ENCODE peak calls at places on chromosomes 6 and 20, in nine cellular contexts. T is T-cell; F is AG08395; H is stimulated activated CD4-positive, alpha-beta T cell treated with anti-CD3 and anti-CD28 coated beads, Interleukin-4, amount 100 ng/mL, for 4 hours; I is NCI-H69; W is thoracic aorta; N is NCI-H460; O is frontal cortex; U is tibial nerve. C is an unnamed sample.

GRCh38 chr6:143224516-143224915 is 163.8 kb downstream of the AIG1 start:
- DNase-seq in U (no peak), H (no peak), W (no peak), I (no peak), O (no peak), F (no peak), T (no peak), N (no peak), C (no peak)

GRCh38 chr6:32886674-32887383 is 32.8 kb downstream of the PSMB9 start:
- DNase-seq in F (peak), W (no peak), N (no peak), H (no peak), O (no peak), T (no peak), I (peak), U (no peak), C (no peak)

GRCh38 chr20:47907031-47907670 is 121.9 kb upstream of the SULF2 start:
- DNase-seq in U (no peak), H (no peak), F (no peak), N (no peak), O (no peak), W (no peak), T (no peak), I (no peak), C (no peak)

GRCh38 chr6:73803562-73804221 is 107.7 kb downstream of the CD109 start:
- DNase-seq in U (no peak), H (no peak), I (peak), F (peak), N (peak), O (no peak), W (no peak), T (no peak), C (peak)

GRCh38 chr6:158002249-158002950 is 20.7 kb downstream of the SYNJ2 start:
- DNase-seq in T (no peak), F (no peak), H (no peak), I (no peak), N (no peak), W (no peak), U (no peak), O (no peak), C (peak)

GRCh38 chr6:9422138-9422537 is 986.8 kb upstream of the SLC35B3 start:
- DNase-seq in N (no peak), F (no peak), U (no peak), I (no peak), W (no peak), T (no peak), H (no peak), O (no peak), C (no peak)

GRCh38 chr20:7454047-7454446 is 486.2 kb downstream of the HAO1 start:
- DNase-seq in I (no peak), F (no peak), N (no peak), T (no peak), W (no peak), O (no peak), H (no peak), U (no peak), C (no peak)

GRCh38 chr6:80197474-80197873 is 91.0 kb downstream of the BCKDHB start:
- DNase-seq in O (no peak), W (no peak), I (peak), N (no peak), T (no peak), H (no peak), F (peak), U (no peak), C (no peak)

GRCh38 chr6:16683524-16684194 is 77.6 kb downstream of the ATXN1 start:
- DNase-seq in T (no peak), N (peak), U (no peak), O (no peak), H (no peak), F (peak), W (no peak), I (peak), C (no peak)

GRCh38 chr20:39789411-39789810 is 827.3 kb downstream of the DHX35 start:
- DNase-seq in F (no peak), W (no peak), O (no peak), N (no peak), I (no peak), H (no peak), T (no peak), U (no peak), C (no peak)

GRCh38 chr6:10968776-10969175 is 75.3 kb downstream of the ELOVL2 start:
- DNase-seq in H (no peak), W (no peak), O (no peak), I (no peak), F (peak), T (no peak), N (no peak), U (no peak), C (no peak)

GRCh38 chr6:135146160-135146920 is 34.8 kb upstream of the MYB start:
- DNase-seq in T (no peak), U (no peak), I (peak), W (no peak), H (no peak), O (no peak), N (no peak), F (no peak), C (no peak)

GRCh38 chr6:114783083-114783482 is 440.3 kb upstream of the HS3ST5 start:
- DNase-seq in O (no peak), H (no peak), T (no peak), N (no peak), U (no peak), W (no peak), I (no peak), F (no peak), C (no peak)

GRCh38 chr6:558089-558488 is 98.8 kb downstream of the HUS1B start:
- DNase-seq in W (no peak), U (no peak), O (no peak), I (no peak), H (no peak), T (no peak), F (peak), N (no peak), C (no peak)

GRCh38 chr6:152026291-152026690 is 218.8 kb downstream of the ESR1 start:
- DNase-seq in H (no peak), T (no peak), I (no peak), N (no peak), O (no peak), U (no peak), W (no peak), F (no peak), C (no peak)

GRCh38 chr6:117958536-117958935 is 51.5 kb downstream of the SLC35F1 start:
- DNase-seq in N (no peak), I (no peak), O (no peak), W (no peak), F (no peak), H (no peak), U (no peak), T (no peak), C (no peak)

GRCh38 chr6:108748063-108748462 is 100.2 kb upstream of the ARMC2 start:
- DNase-seq in F (no peak), I (no peak), W (no peak), U (no peak), N (no peak), O (no peak), H (no peak), T (no peak), C (no peak)

GRCh38 chr6:39156763-39157162 is 41.8 kb upstream of the SAYSD1 start:
- DNase-seq in W (no peak), I (no peak), T (no peak), U (no peak), N (no peak), F (no peak), O (no peak), H (no peak), C (no peak)

GRCh38 chr6:38876470-38876869 is 161.4 kb downstream of the DNAH8 start:
- DNase-seq in T (peak), F (no peak), H (no peak), O (peak), I (no peak), N (no peak), W (no peak), U (no peak), C (no peak)

GRCh38 chr20:2585811-2586210 is 49.4 kb downstream of the TMC2 start:
- DNase-seq in N (no peak), H (no peak), O (no peak), F (peak), W (no peak), T (no peak), I (no peak), U (no peak), C (no peak)